ENCODE peak calls at places on chromosomes 1 and 21, in nine cellular contexts. J is adrenal gland; G is mesenchymal stem cell; C is neural progenitor cell; U is neuronal stem cell; W is mucosa of descending colon; Y is kidney; O is CD8-positive, alpha-beta memory T cell; B is body of pancreas. E is an unnamed sample.

GRCh38 chr1:54425152-54425584 is 19.0 kb upstream of the SSBP3 start:
- DNase-seq in J (no peak), G (no peak), C (no peak), U (no peak), W (no peak), Y (peak; percentile 7), O (no peak), B (no peak), E (no peak)

GRCh38 chr1:234325878-234326492 is 47.3 kb upstream of the COA6 start:
- DNase-seq in J (no peak), G (no peak), C (no peak), U (no peak), W (no peak), Y (no peak), O (no peak), B (no peak), E (no peak)

GRCh38 chr21:25562660-25563059 is 44.6 kb downstream of the MRPL39 start:
- DNase-seq in J (no peak), G (no peak), C (no peak), U (no peak), W (no peak), Y (no peak), O (no peak), B (no peak), E (no peak)

GRCh38 chr21:44953628-44954021 is 13.8 kb downstream of the SLX9 start:
- DNase-seq in J (no peak), G (no peak), C (no peak), U (no peak), W (no peak), Y (peak; percentile 60), O (no peak), B (no peak), E (no peak)

GRCh38 chr1:7315946-7316345 is 455.1 kb upstream of the VAMP3 start:
- DNase-seq in J (no peak), G (no peak), C (no peak), U (no peak), W (no peak), Y (no peak), O (no peak), B (no peak), E (no peak)

GRCh38 chr1:12031039-12031980 is 12.0 kb downstream of the MIIP start:
- DNase-seq in J (peak; percentile 68), G (peak; percentile 27), C (peak; percentile 51), U (no peak), W (peak; percentile 48), Y (no peak), O (no peak), B (peak; percentile 32), E (no peak)

GRCh38 chr1:154767315-154768240 is 102.5 kb downstream of the KCNN3 start:
- DNase-seq in J (peak; percentile 9), G (peak; percentile 75), C (no peak), U (no peak), W (no peak), Y (no peak), O (no peak), B (no peak), E (no peak)

GRCh38 chr21:14864211-14865021 is 200.4 kb downstream of the NRIP1 start:
- DNase-seq in J (peak; percentile 88), G (peak; percentile 91), C (peak; percentile 69), U (peak; percentile 54), W (peak; percentile 84), Y (peak; percentile 83), O (no peak), B (peak; percentile 74), E (no peak)

GRCh38 chr1:36136535-36136934 is 11.5 kb upstream of the COL8A2 start:
- DNase-seq in J (peak; percentile 89), G (peak; percentile 30), C (no peak), U (no peak), W (no peak), Y (no peak), O (no peak), B (no peak), E (no peak)

GRCh38 chr1:10107985-10108663 is 75.4 kb downstream of the UBE4B start:
- DNase-seq in J (no peak), G (peak; percentile 86), C (no peak), U (no peak), W (no peak), Y (no peak), O (no peak), B (no peak), E (no peak)

GRCh38 chr1:26391450-26391849 is 18.9 kb upstream of the ZNF683 start:
- DNase-seq in J (no peak), G (peak; percentile 66), C (peak; percentile 67), U (no peak), W (no peak), Y (no peak), O (peak; percentile 24), B (no peak), E (peak; percentile 63)

GRCh38 chr1:201141418-201141817 is 12.9 kb downstream of the TMEM9 start:
- DNase-seq in J (no peak), G (no peak), C (no peak), U (no peak), W (no peak), Y (peak; percentile 12), O (no peak), B (no peak), E (no peak)

GRCh38 chr1:201144701-201145100 is 9.6 kb downstream of the TMEM9 start:
- DNase-seq in J (no peak), G (no peak), C (no peak), U (no peak), W (no peak), Y (peak; percentile 21), O (no peak), B (no peak), E (no peak)

GRCh38 chr1:201142011-201142853 is 12.0 kb downstream of the TMEM9 start:
- DNase-seq in J (no peak), G (no peak), C (no peak), U (no peak), W (no peak), Y (peak; percentile 53), O (no peak), B (no peak), E (no peak)

GRCh38 chr1:201143726-201144635 is 10.3 kb downstream of the TMEM9 start:
- DNase-seq in J (no peak), G (no peak), C (no peak), U (no peak), W (no peak), Y (peak; percentile 37), O (no peak), B (no peak), E (no peak)

DNA sequence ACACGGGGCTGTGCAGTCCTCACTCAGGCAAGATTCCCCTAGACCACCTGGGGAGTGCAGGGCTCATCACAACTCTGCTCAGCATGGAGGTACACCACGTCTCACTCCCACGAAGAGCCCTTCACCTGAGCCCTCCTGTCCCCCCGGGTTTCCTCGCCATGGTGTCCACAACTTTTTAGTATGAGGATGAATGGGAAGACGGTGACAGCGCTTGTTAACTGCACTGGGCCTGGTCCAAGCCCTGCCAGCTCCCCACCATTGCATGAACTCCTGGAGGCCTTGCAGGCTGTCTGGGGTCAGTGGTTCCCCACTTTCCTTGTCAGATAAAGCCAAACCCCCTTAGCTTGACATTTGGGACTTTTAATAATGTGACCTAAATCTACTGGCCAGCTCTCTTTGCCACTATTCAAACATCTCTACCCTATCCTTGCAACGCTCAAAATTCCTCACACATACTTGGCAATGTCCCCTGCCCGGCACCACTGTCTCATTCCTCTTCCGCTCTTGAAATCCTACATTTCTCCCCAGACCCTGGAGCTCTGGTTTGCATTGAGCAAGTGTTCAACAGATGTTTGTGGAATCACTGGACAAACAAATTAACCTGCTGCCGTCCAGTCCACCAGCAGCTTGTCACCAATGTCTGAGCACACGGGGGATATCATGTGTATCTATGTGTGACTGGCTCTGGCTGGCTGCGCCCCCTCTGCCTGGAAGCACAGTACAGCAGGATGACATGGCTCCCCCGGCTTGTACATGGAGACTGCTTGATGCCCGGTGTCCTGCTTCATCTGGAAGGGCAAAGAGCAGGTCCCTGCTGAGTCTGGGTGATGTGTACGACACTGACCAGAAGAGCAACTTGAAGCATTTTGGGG is 11.2 kb downstream of the TMEM9 start:
- DNase-seq in J (no peak), G (no peak), C (no peak), U (no peak), W (no peak), Y (peak; percentile 44), O (no peak), B (no peak), E (no peak)
- H3K36me3 ChIP-seq in J (no peaks in the 10 kb centered on the region), G (peaks cover 90% of the 10 kb centered on the region), C (no peaks in the 10 kb centered on the region), U (peaks cover 76% of the 10 kb centered on the region), W (no peaks in the 10 kb centered on the region), Y (peaks cover 36% of the 10 kb centered on the region), O (peaks cover 14% of the 10 kb centered on the region), B (no peaks in the 10 kb centered on the region), E (peaks cover 25% of the 10 kb centered on the region)

DNA sequence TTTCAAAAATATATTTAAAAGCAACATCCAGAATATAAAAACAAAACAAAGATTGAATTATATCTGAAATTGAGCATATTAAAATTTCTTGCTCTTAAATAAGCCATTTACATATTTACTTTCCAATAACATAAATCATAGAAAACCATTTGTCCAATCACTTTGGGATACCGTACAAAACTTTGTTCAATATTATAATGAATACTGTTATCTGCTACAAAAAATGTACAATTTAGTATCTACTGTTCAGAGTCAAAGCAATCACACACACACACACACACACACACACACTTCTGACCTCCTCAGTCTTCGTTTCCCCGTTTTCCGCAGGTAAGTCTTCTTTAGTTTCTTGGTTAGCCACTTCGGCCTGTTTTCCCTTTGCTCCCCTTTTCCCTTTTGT is 4.0 kb downstream of the HMGN1 start:
- DNase-seq in J (no peak), G (no peak), C (no peak), U (no peak), W (no peak), Y (no peak), O (no peak), B (no peak), E (no peak)
- H3K36me3 ChIP-seq in J (no peaks in the 10 kb centered on the region), G (peaks cover 61% of the 10 kb centered on the region), C (peaks cover 39% of the 10 kb centered on the region), U (peaks cover 26% of the 10 kb centered on the region), W (no peaks in the 10 kb centered on the region), Y (peaks cover 9% of the 10 kb centered on the region), O (peaks cover 19% of the 10 kb centered on the region), B (no peaks in the 10 kb centered on the region), E (peaks cover 25% of the 10 kb centered on the region)

DNA sequence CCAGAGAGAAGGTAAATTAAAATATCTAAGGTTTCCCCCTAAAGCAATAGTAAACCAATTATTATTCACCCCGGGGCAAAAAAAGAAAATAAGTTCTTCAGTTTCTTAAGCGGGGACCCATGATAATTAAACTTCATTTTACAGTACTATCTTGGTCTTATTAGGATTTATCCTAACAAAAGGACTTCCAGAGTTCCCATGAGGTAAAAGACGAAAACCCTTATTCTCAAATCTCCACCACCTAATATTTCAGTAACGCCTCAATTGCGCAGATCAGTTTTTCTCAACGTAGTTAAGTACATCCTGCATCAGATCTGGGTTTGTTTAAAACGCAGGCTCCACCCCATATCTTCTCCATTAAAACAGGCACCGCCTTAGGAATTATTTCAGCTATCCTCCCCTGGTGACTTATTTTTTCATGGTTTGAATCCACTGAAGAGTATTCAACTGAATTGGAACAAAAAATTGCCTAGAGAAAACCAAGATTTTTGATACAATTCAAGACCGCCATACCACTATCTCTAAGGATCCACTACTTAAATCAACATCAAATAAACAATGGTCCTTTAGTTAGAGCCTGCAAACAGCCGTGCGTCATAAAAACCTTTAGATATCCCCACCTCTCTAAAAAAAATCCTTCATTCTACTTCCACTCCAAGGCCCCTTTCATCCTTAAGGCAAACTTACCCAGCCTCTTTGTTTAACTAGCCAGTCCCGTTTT is 1.7 kb downstream of the MCL1 start:
- DNase-seq in J (no peak), G (peak; percentile 55), C (no peak), U (no peak), W (no peak), Y (no peak), O (no peak), B (no peak), E (peak; percentile 60)
- H3K36me3 ChIP-seq in J (no peaks in the 10 kb centered on the region), G (peaks cover 63% of the 10 kb centered on the region), C (peaks cover 30% of the 10 kb centered on the region), U (peaks cover 19% of the 10 kb centered on the region), W (no peaks in the 10 kb centered on the region), Y (peaks cover 36% of the 10 kb centered on the region), O (peaks cover 58% of the 10 kb centered on the region), B (peaks cover 8% of the 10 kb centered on the region), E (peaks cover 58% of the 10 kb centered on the region)

GRCh38 chr1:236757640-236758039 is 37.5 kb upstream of the MTR start:
- DNase-seq in J (no peak), G (no peak), C (no peak), U (no peak), W (no peak), Y (no peak), O (no peak), B (no peak), E (no peak)
- H3K36me3 ChIP-seq in J (no peaks in the 10 kb centered on the region), G (no peaks in the 10 kb centered on the region), C (no peaks in the 10 kb centered on the region), U (no peaks in the 10 kb centered on the region), W (no peaks in the 10 kb centered on the region), Y (no peaks in the 10 kb centered on the region), O (no peaks in the 10 kb centered on the region), B (no peaks in the 10 kb centered on the region), E (no peaks in the 10 kb centered on the region)